ENCODE peak calls at places on chromosomes 6 and 20, in six cellular contexts. T is T-cell, D is AG04449, V is Peyer's patch, Y is upper lobe of right lung, E is uterus. B is an unnamed sample.

GRCh38 chr20:60565093-60565492 is 606.9 kb downstream of the CDH26 start:
- DNase-seq in E (peak), D (no peak), T (no peak), Y (no peak), V (no peak), B (no peak)

GRCh38 chr6:99036672-99037071 is 88.9 kb upstream of the FBXL4 start:
- DNase-seq in E (no peak), Y (no peak), T (no peak), D (no peak), V (no peak), B (no peak)

GRCh38 chr20:5328228-5328627 is 11.5 kb upstream of the PROKR2 start:
- DNase-seq in E (no peak), D (no peak), V (no peak), Y (no peak), T (no peak), B (no peak)

GRCh38 chr6:169229611-169230321 is 23.9 kb downstream of the THBS2 start:
- DNase-seq in E (peak), V (no peak), D (no peak), Y (no peak), T (no peak), B (no peak)

GRCh38 chr6:79143320-79143898 is 65.4 kb upstream of the PHIP start:
- DNase-seq in T (no peak), V (no peak), D (no peak), E (no peak), Y (no peak), B (no peak)

GRCh38 chr20:24637941-24638340 is 168.5 kb downstream of the SYNDIG1 start:
- DNase-seq in Y (no peak), E (no peak), V (no peak), D (no peak), T (no peak), B (no peak)

GRCh38 chr20:16212790-16213189 is 360.5 kb downstream of the KIF16B start:
- DNase-seq in V (no peak), Y (no peak), E (no peak), T (no peak), D (no peak), B (no peak)

GRCh38 chr6:105484238-105485161 is 81.6 kb upstream of the PREP start:
- DNase-seq in D (no peak), Y (no peak), E (no peak), V (no peak), T (no peak), B (no peak)

GRCh38 chr6:10586302-10586701 is 65.2 kb downstream of the GCNT2 start:
- DNase-seq in D (no peak), Y (no peak), T (no peak), E (no peak), V (no peak), B (no peak)

GRCh38 chr20:46592580-46593362 is 42.3 kb upstream of the OCSTAMP start:
- DNase-seq in D (no peak), V (no peak), Y (no peak), T (no peak), E (no peak), B (no peak)

GRCh38 chr6:78324213-78324612 is 543.1 kb upstream of the IRAK1BP1 start:
- DNase-seq in D (no peak), V (no peak), Y (no peak), T (no peak), E (no peak), B (no peak)

GRCh38 chr20:5002077-5002413 is 735 bp upstream of the SLC23A2 start:
- DNase-seq in Y (no peak), V (no peak), D (no peak), T (no peak), E (peak), B (no peak)

GRCh38 chr6:55777461-55777860 is 97.9 kb downstream of the BMP5 start:
- DNase-seq in D (no peak), V (no peak), T (no peak), Y (no peak), E (no peak), B (no peak)

GRCh38 chr6:122778961-122779671 is 400 bp upstream of the FABP7 start:
- DNase-seq in E (no peak), D (no peak), V (no peak), T (no peak), Y (no peak), B (no peak)

GRCh38 chr20:2386516-2387179 is 5.9 kb downstream of the TGM6 start:
- DNase-seq in T (no peak), D (peak), E (no peak), V (no peak), Y (no peak), B (no peak)

GRCh38 chr6:73630401-73630800 is 23.4 kb downstream of the SLC17A5 start:
- DNase-seq in V (no peak), E (no peak), T (no peak), Y (no peak), D (no peak), B (no peak)

GRCh38 chr20:3071610-3072529 is at the start of gene OXT:
- DNase-seq in Y (peak), D (no peak), E (no peak), V (peak), T (peak), B (no peak)

GRCh38 chr6:119110601-119111548 is 32.4 kb upstream of the FAM184A start:
- DNase-seq in E (peak), V (no peak), Y (no peak), T (peak), D (peak), B (no peak)

GRCh38 chr6:72466971-72467566 is 154.8 kb upstream of the KCNQ5 start:
- DNase-seq in T (no peak), Y (no peak), D (no peak), V (no peak), E (no peak), B (no peak)

GRCh38 chr6:5937516-5937915 is 69.2 kb downstream of the NRN1 start:
- DNase-seq in D (no peak), Y (no peak), T (no peak), V (no peak), E (no peak), B (no peak)

GRCh38 chr6:40568062-40568708 is 19.0 kb downstream of the LRFN2 start:
- DNase-seq in E (no peak), T (no peak), V (no peak), Y (no peak), D (no peak), B (no peak)

B was measured in AG09309.